ENCODE peak calls at places on chromosomes 2 and 18, in seven cellular contexts. One of them, this sample, is unnamed.

GRCh38 chr18:34637094-34637801 is 72.8 kb upstream of the DTNA start:
- DNase-seq in sigmoid colon: no peak
- DNase-seq in cardiac fibroblast: no peak
- DNase-seq in neural crest cell: no peak
- DNase-seq in heart left ventricle: no peak
- DNase-seq in choroid plexus epithelial cell: no peak
- DNase-seq in A673: no peak
- DNase-seq in this sample: no peak

GRCh38 chr2:1727101-1727771 is 17.1 kb downstream of the PXDN start:
- DNase-seq in choroid plexus epithelial cell: peak; percentile 83
- DNase-seq in sigmoid colon: peak; percentile 67
- DNase-seq in neural crest cell: no peak
- DNase-seq in A673: no peak
- DNase-seq in cardiac fibroblast: peak; percentile 65
- DNase-seq in heart left ventricle: no peak
- DNase-seq in this sample: no peak

GRCh38 chr2:96147593-96148201 is 2.5 kb upstream of the DUSP2 start:
- DNase-seq in neural crest cell: no peak
- DNase-seq in A673: no peak
- DNase-seq in sigmoid colon: peak; percentile 34
- DNase-seq in choroid plexus epithelial cell: no peak
- DNase-seq in cardiac fibroblast: no peak
- DNase-seq in heart left ventricle: no peak
- DNase-seq in this sample: no peak

GRCh38 chr18:13218376-13219011 is at the start of gene LDLRAD4:
- DNase-seq in A673: peak; percentile 32
- DNase-seq in heart left ventricle: peak; percentile 79
- DNase-seq in neural crest cell: peak; percentile 32
- DNase-seq in cardiac fibroblast: peak; percentile 2
- DNase-seq in sigmoid colon: peak; percentile 77
- DNase-seq in choroid plexus epithelial cell: no peak
- DNase-seq in this sample: peak; percentile 18

GRCh38 chr2:235055891-235056516 is 104.2 kb downstream of the SH3BP4 start:
- DNase-seq in heart left ventricle: no peak
- DNase-seq in sigmoid colon: no peak
- DNase-seq in choroid plexus epithelial cell: peak; percentile 69
- DNase-seq in cardiac fibroblast: peak; percentile 56
- DNase-seq in neural crest cell: no peak
- DNase-seq in A673: peak; percentile 49
- DNase-seq in this sample: peak; percentile 25

GRCh38 chr2:10071595-10071994 is 8.6 kb downstream of the CYS1 start:
- DNase-seq in heart left ventricle: no peak
- DNase-seq in sigmoid colon: no peak
- DNase-seq in A673: no peak
- DNase-seq in cardiac fibroblast: no peak
- DNase-seq in neural crest cell: no peak
- DNase-seq in choroid plexus epithelial cell: no peak
- DNase-seq in this sample: no peak

GRCh38 chr2:72131916-72132841 is 15.5 kb downstream of the CYP26B1 start:
- DNase-seq in A673: no peak
- DNase-seq in choroid plexus epithelial cell: no peak
- DNase-seq in heart left ventricle: no peak
- DNase-seq in neural crest cell: no peak
- DNase-seq in sigmoid colon: peak; percentile 56
- DNase-seq in cardiac fibroblast: no peak
- DNase-seq in this sample: no peak

GRCh38 chr18:31744661-31745060 is 16.0 kb downstream of the SLC25A52 start:
- DNase-seq in cardiac fibroblast: no peak
- DNase-seq in heart left ventricle: no peak
- DNase-seq in choroid plexus epithelial cell: no peak
- DNase-seq in neural crest cell: no peak
- DNase-seq in A673: no peak
- DNase-seq in sigmoid colon: no peak
- DNase-seq in this sample: no peak

GRCh38 chr2:26768759-26769500 is 4.8 kb downstream of the SLC35F6 start:
- DNase-seq in choroid plexus epithelial cell: peak; percentile 73
- DNase-seq in neural crest cell: no peak
- DNase-seq in heart left ventricle: peak; percentile 79
- DNase-seq in cardiac fibroblast: peak; percentile 68
- DNase-seq in A673: no peak
- DNase-seq in sigmoid colon: peak; percentile 92
- DNase-seq in this sample: peak; percentile 97

GRCh38 chr2:20451761-20452499 is 5.1 kb downstream of the RHOB start:
- DNase-seq in cardiac fibroblast: no peak
- DNase-seq in choroid plexus epithelial cell: no peak
- DNase-seq in sigmoid colon: peak; percentile 67
- DNase-seq in heart left ventricle: no peak
- DNase-seq in neural crest cell: no peak
- DNase-seq in A673: no peak
- DNase-seq in this sample: no peak

GRCh38 chr18:3213231-3214059 is 6.3 kb downstream of the MYOM1 start:
- DNase-seq in heart left ventricle: no peak
- DNase-seq in A673: no peak
- DNase-seq in choroid plexus epithelial cell: peak; percentile 33
- DNase-seq in cardiac fibroblast: peak; percentile 30
- DNase-seq in neural crest cell: no peak
- DNase-seq in sigmoid colon: no peak
- DNase-seq in this sample: peak; percentile 44

GRCh38 chr2:121527009-121527682 is 3.5 kb upstream of the RNU4ATAC start:
- DNase-seq in sigmoid colon: no peak
- DNase-seq in cardiac fibroblast: peak; percentile 66
- DNase-seq in neural crest cell: no peak
- DNase-seq in choroid plexus epithelial cell: peak; percentile 78
- DNase-seq in heart left ventricle: no peak
- DNase-seq in A673: no peak
- DNase-seq in this sample: no peak

DNA sequence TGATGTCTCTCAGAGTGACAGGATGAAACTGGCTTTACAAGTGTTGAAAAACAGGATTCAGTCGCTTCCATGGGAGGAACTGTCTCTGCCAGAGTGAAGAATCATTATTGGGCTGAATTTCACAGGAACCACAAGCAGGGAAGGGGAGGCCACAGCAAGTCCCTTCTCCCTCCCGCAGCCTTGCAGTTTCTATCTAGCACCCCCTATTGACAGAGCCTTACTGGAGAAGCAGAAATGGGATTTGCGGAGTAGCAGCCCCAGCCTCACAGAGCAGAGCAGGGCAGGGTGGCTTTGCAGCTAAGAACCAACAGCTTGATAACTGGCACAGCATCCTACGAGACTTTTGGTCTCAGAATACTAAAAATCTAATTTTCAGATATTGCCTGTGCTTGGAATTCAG is 33.3 kb upstream of the RMP24 start:
- DNase-seq in sigmoid colon: no peak
- DNase-seq in heart left ventricle: no peak
- DNase-seq in choroid plexus epithelial cell: peak; percentile 18
- DNase-seq in neural crest cell: no peak
- DNase-seq in cardiac fibroblast: peak; percentile 6
- DNase-seq in A673: peak; percentile 18
- DNase-seq in this sample: peak; percentile 34
- TF ChIP-seq CTCF in sigmoid colon: no peak
- TF ChIP-seq CTCF in heart left ventricle: no peak
- TF ChIP-seq CTCF in choroid plexus epithelial cell: peak; percentile 52
- TF ChIP-seq CTCF in neural crest cell: peak; percentile 13
- TF ChIP-seq CTCF in cardiac fibroblast: peak; percentile 30
- TF ChIP-seq CTCF in A673: peak; percentile 43
- TF ChIP-seq CTCF in this sample: peak; percentile 49

GRCh38 chr2:160373263-160374019 is 120.2 kb downstream of the RBMS1 start:
- DNase-seq in sigmoid colon: no peak
- DNase-seq in neural crest cell: no peak
- DNase-seq in cardiac fibroblast: no peak
- DNase-seq in heart left ventricle: no peak
- DNase-seq in choroid plexus epithelial cell: no peak
- DNase-seq in A673: no peak
- DNase-seq in this sample: no peak

GRCh38 chr2:160371251-160372009 is 122.2 kb downstream of the RBMS1 start:
- DNase-seq in neural crest cell: no peak
- DNase-seq in choroid plexus epithelial cell: peak; percentile 59
- DNase-seq in A673: peak; percentile 89
- DNase-seq in sigmoid colon: no peak
- DNase-seq in heart left ventricle: peak; percentile 57
- DNase-seq in cardiac fibroblast: peak; percentile 66
- DNase-seq in this sample: peak; percentile 44

GRCh38 chr2:160368988-160369935 is 124.3 kb downstream of the RBMS1 start:
- DNase-seq in choroid plexus epithelial cell: peak; percentile 54
- DNase-seq in sigmoid colon: no peak
- DNase-seq in neural crest cell: no peak
- DNase-seq in A673: no peak
- DNase-seq in cardiac fibroblast: peak; percentile 84
- DNase-seq in heart left ventricle: no peak
- DNase-seq in this sample: no peak

GRCh38 chr2:160372585-160372984 is 121.0 kb downstream of the RBMS1 start:
- DNase-seq in cardiac fibroblast: peak; percentile 63
- DNase-seq in choroid plexus epithelial cell: peak; percentile 63
- DNase-seq in A673: no peak
- DNase-seq in sigmoid colon: no peak
- DNase-seq in heart left ventricle: no peak
- DNase-seq in neural crest cell: no peak
- DNase-seq in this sample: no peak

DNA sequence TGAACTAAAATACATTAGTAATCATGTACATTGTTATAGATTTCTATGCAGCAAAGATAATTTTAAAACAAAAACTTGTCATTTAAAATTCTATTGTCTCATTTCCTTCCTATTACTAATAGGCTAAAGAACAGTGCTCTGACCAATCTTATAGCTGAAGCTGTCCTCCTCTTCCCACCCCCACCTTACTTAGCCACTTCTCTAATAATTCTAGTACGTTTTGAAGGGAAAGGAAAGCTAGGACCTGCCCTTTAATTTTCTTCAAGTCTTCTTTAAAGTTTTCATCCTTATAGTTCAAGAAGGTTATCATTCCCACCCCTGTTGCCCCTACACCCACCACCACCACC is 121.6 kb downstream of the RBMS1 start:
- DNase-seq in A673: no peak
- DNase-seq in heart left ventricle: no peak
- DNase-seq in cardiac fibroblast: peak; percentile 58
- DNase-seq in sigmoid colon: no peak
- DNase-seq in neural crest cell: no peak
- DNase-seq in choroid plexus epithelial cell: no peak
- DNase-seq in this sample: no peak
- TF ChIP-seq CTCF in A673: no peak
- TF ChIP-seq CTCF in heart left ventricle: no peak
- TF ChIP-seq CTCF in cardiac fibroblast: no peak
- TF ChIP-seq CTCF in sigmoid colon: no peak
- TF ChIP-seq CTCF in neural crest cell: no peak
- TF ChIP-seq CTCF in choroid plexus epithelial cell: no peak
- TF ChIP-seq CTCF in this sample: no peak

GRCh38 chr2:58520903-58521302 is 279.8 kb upstream of the FANCL start:
- DNase-seq in A673: no peak
- DNase-seq in heart left ventricle: no peak
- DNase-seq in choroid plexus epithelial cell: no peak
- DNase-seq in neural crest cell: no peak
- DNase-seq in cardiac fibroblast: no peak
- DNase-seq in sigmoid colon: no peak
- DNase-seq in this sample: no peak

GRCh38 chr2:58516695-58517094 is 275.6 kb upstream of the FANCL start:
- DNase-seq in cardiac fibroblast: no peak
- DNase-seq in sigmoid colon: no peak
- DNase-seq in choroid plexus epithelial cell: no peak
- DNase-seq in neural crest cell: no peak
- DNase-seq in heart left ventricle: no peak
- DNase-seq in A673: no peak
- DNase-seq in this sample: no peak

GRCh38 chr2:58527656-58528055 is 286.5 kb upstream of the FANCL start:
- DNase-seq in choroid plexus epithelial cell: no peak
- DNase-seq in sigmoid colon: no peak
- DNase-seq in neural crest cell: no peak
- DNase-seq in heart left ventricle: no peak
- DNase-seq in cardiac fibroblast: no peak
- DNase-seq in A673: peak; percentile 14
- DNase-seq in this sample: no peak

DNA sequence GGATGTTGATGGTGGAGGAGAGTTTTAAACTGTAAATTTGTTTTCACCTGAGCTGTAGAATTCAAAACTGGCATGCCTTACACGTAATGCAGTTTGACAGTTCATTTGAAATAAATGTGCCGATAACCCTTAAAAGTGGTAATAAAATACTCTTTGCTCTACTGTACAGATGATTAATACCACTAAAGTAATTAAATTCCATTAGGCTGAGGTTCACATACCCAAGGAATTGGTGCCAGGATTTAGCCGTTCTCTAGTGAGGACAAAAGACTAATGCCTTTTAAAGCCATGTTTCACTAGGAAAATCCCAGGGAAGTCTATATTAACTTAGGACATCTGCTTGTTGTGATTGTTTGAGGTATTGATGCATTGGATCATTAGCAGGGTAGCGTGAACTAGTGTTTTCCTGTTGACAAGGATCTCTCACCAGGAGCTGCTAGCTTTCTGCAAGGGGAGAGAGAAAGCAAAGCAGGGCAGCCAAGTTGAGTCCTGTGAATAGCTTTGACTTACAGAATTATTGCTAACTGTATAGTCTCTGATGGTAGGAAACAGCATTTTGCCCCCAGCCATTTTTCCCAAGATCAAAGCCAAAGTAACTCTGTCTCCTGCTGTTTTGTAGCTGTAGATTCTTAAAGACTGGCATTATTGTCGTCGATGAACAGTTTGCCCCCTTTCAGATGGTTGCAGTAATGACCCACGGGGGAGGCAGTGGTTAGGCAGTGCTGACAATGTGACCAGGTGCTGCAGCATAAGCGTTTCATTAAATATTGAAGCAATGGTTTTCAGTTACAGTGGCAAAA is 280.9 kb upstream of the FANCL start:
- DNase-seq in heart left ventricle: no peak
- DNase-seq in A673: peak; percentile 11
- DNase-seq in sigmoid colon: no peak
- DNase-seq in choroid plexus epithelial cell: no peak
- DNase-seq in cardiac fibroblast: no peak
- DNase-seq in neural crest cell: no peak
- DNase-seq in this sample: no peak
- TF ChIP-seq CTCF in heart left ventricle: no peak
- TF ChIP-seq CTCF in A673: no peak
- TF ChIP-seq CTCF in sigmoid colon: no peak
- TF ChIP-seq CTCF in choroid plexus epithelial cell: no peak
- TF ChIP-seq CTCF in cardiac fibroblast: no peak
- TF ChIP-seq CTCF in neural crest cell: no peak
- TF ChIP-seq CTCF in this sample: no peak

DNA sequence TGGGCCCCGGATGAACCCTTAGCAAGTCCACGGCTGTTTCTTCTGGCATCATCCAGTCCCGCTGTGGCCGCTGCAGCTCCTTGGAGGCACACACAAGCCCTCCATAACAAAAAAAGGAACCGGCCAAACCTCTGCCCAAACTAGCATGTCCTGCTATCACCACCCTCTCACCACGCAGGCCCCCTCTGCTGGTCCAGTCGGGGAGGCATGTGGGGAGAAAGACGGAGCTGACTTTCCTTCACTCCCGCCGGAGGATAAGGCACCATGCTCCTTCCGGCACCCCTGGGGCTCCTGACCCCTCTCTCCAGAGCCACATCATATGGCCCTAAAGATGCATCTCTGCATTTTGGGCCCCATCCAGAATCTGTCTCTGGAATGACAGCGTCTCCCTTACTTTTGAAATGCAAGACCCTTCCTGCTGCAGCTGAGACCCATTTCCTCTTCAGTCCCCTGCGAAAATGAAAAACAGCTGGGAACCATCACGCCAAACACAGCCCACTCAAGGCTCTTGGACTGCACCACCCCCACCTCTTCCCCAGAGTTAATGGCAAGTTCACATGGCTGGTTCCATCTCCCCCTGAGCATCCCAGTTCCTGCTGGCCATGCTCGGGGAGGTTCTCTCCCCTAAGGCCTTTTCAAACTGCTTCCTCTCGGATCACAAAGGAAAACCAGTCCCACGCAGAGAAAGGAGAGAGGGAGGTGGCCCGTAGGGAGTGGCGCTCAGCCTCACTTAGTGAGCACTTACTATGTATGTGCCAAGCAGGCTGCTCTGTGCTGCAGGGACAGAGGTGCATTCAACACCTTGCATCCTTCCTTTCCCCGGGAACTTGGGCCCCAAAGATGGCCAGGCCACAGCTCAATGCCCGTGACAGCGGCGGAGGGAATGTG is 35.2 kb upstream of the MLPH start:
- DNase-seq in neural crest cell: no peak
- DNase-seq in choroid plexus epithelial cell: peak; percentile 57
- DNase-seq in A673: peak; percentile 56
- DNase-seq in heart left ventricle: no peak
- DNase-seq in cardiac fibroblast: peak; percentile 51
- DNase-seq in sigmoid colon: no peak
- DNase-seq in this sample: no peak
- TF ChIP-seq CTCF in neural crest cell: no peak
- TF ChIP-seq CTCF in choroid plexus epithelial cell: peak; percentile 75
- TF ChIP-seq CTCF in A673: peak; percentile 23
- TF ChIP-seq CTCF in heart left ventricle: peak; percentile 8
- TF ChIP-seq CTCF in cardiac fibroblast: peak; percentile 54
- TF ChIP-seq CTCF in sigmoid colon: peak; percentile 14
- TF ChIP-seq CTCF in this sample: no peak

This sample was measured in NB4.